ENCODE peak calls at places on chromosomes 4 and X, in six cellular contexts. R is mesenchymal stem cell, A is neuronal stem cell, I is H1, Z is trophoblast cell, M is IMR-90. X is an unnamed sample.

GRCh38 chrX:64885850-64886249 is 90.4 kb downstream of the ZC4H2 start:
- DNase-seq in R (no peak), A (no peak), I (peak; percentile 51), Z (no peak), M (no peak), X (peak; percentile 41)

GRCh38 chr4:21134994-21135393 is 434.7 kb downstream of the PACRGL start:
- DNase-seq in R (peak; percentile 35), A (peak; percentile 18), I (no peak), Z (no peak), M (no peak), X (no peak)

GRCh38 chr4:68271851-68272756 is 26.6 kb upstream of the TMPRSS11B start:
- DNase-seq in R (peak; percentile 76), A (peak; percentile 49), I (no peak), Z (no peak), M (peak; percentile 73), X (peak; percentile 32)

GRCh38 chr4:154004859-154005520 is 216.1 kb upstream of the SFRP2 start:
- DNase-seq in R (peak; percentile 99), A (no peak), I (no peak), Z (no peak), M (no peak), X (no peak)

GRCh38 chrX:72101597-72102037 is 30.1 kb downstream of the RTL5 start:
- DNase-seq in R (no peak), A (no peak), I (no peak), Z (no peak), M (no peak), X (peak; percentile 44)

GRCh38 chr4:24024597-24024996 is 134.8 kb upstream of the PPARGC1A start:
- DNase-seq in R (peak; percentile 39), A (no peak), I (no peak), Z (no peak), M (peak; percentile 77), X (no peak)

GRCh38 chr4:98642991-98643426 is 15.4 kb downstream of the TSPAN5 start:
- DNase-seq in R (peak; percentile 76), A (no peak), I (no peak), Z (no peak), M (peak; percentile 89), X (no peak)

GRCh38 chr4:25345880-25346279 is 31.2 kb upstream of the ANAPC4 start:
- DNase-seq in R (no peak), A (no peak), I (no peak), Z (no peak), M (no peak), X (no peak)

GRCh38 chr4:11487876-11488545 is 59.3 kb upstream of the HS3ST1 start:
- DNase-seq in R (peak; percentile 54), A (no peak), I (no peak), Z (no peak), M (no peak), X (no peak)

GRCh38 chrX:1914606-1915365 is 299.9 kb downstream of the ASMT start:
- DNase-seq in R (no peak), A (no peak), I (no peak), Z (no peak), M (no peak), X (peak; percentile 47)

GRCh38 chrX:121876316-121876715 is 828.9 kb downstream of the GLUD2 start:
- DNase-seq in R (no peak), A (no peak), I (no peak), Z (no peak), M (no peak), X (no peak)

GRCh38 chrX:87045352-87045751 is 472.2 kb upstream of the KLHL4 start:
- DNase-seq in R (no peak), A (no peak), I (no peak), Z (no peak), M (no peak), X (peak; percentile 24)

GRCh38 chr4:177229331-177229730 is 80.3 kb upstream of the NEIL3 start:
- DNase-seq in R (peak; percentile 30), A (no peak), I (no peak), Z (no peak), M (peak; percentile 35), X (no peak)

GRCh38 chrX:17805120-17805519 is 56.0 kb downstream of the RAI2 start:
- DNase-seq in R (no peak), A (no peak), I (peak; percentile 37), Z (no peak), M (no peak), X (peak; percentile 45)

GRCh38 chr4:8365951-8366350 is 74.6 kb downstream of the ACOX3 start:
- DNase-seq in R (no peak), A (no peak), I (no peak), Z (no peak), M (no peak), X (no peak)

GRCh38 chr4:169152899-169153298 is 117.9 kb downstream of the SH3RF1 start:
- DNase-seq in R (no peak), A (no peak), I (no peak), Z (no peak), M (no peak), X (no peak)

GRCh38 chr4:73415807-73416238 is 11.7 kb downstream of the ALB start:
- DNase-seq in R (no peak), A (no peak), I (no peak), Z (no peak), M (no peak), X (no peak)

GRCh38 chrX:136806891-136807410 is 26.2 kb upstream of the ARHGEF6 start:
- DNase-seq in R (no peak), A (no peak), I (no peak), Z (no peak), M (no peak), X (no peak)

GRCh38 chr4:37977471-37978452 is 17.6 kb downstream of the PTTG2 start:
- DNase-seq in R (peak; percentile 76), A (peak; percentile 12), I (peak; percentile 72), Z (peak; percentile 40), M (peak; percentile 55), X (no peak)

GRCh38 chrX:44744828-44745227 is 99.0 kb upstream of the DUSP21 start:
- DNase-seq in R (no peak), A (no peak), I (no peak), Z (no peak), M (no peak), X (no peak)

GRCh38 chr4:100289980-100290379 is 99.7 kb upstream of the DDIT4L start:
- DNase-seq in R (no peak), A (no peak), I (no peak), Z (no peak), M (no peak), X (no peak)

GRCh38 chrX:126820700-126821420 is 1.3 kb downstream of the PRR32 start:
- DNase-seq in R (no peak), A (no peak), I (no peak), Z (peak; percentile 2), M (no peak), X (peak; percentile 56)

GRCh38 chr4:12963291-12963690 is 520.8 kb downstream of the RAB28 start:
- DNase-seq in R (no peak), A (no peak), I (no peak), Z (no peak), M (no peak), X (no peak)

GRCh38 chr4:152699313-152699712 is 19.5 kb upstream of the TMEM154 start:
- DNase-seq in R (no peak), A (no peak), I (no peak), Z (no peak), M (no peak), X (no peak)
- H2BK120ac ChIP-seq in R (no peak overlapping the region), A (no peak overlapping the region), I (no peak overlapping the region), Z (no peak overlapping the region), M (no peak overlapping the region), X (no peak overlapping the region)

DNA sequence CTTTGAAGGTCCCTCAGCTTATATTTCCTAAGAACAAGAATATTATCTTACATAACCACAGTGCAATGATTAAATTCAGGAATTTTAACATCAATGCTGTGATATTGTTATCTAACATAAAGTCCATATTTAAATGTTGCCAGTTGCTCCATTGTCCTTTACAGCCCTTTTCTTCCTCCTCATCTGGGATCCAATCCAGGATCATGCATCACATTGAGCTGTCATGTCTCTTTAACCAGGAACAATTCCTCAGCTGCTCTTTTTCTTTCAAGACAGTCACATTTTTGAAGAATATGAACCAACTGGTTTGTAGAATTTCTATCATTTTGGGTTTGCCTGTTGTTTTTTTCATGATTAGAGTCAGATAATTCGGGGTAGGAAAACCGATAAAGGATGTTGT is 12.0 kb downstream of the TMSB4X start:
- DNase-seq in R (no peak), A (no peak), I (no peak), Z (no peak), M (no peak), X (no peak)
- H3K9ac ChIP-seq in R (no peak overlapping the region), A (no peak overlapping the region), I (no peak overlapping the region), Z (no peak overlapping the region), M (no peak overlapping the region), X (no peak overlapping the region)

DNA sequence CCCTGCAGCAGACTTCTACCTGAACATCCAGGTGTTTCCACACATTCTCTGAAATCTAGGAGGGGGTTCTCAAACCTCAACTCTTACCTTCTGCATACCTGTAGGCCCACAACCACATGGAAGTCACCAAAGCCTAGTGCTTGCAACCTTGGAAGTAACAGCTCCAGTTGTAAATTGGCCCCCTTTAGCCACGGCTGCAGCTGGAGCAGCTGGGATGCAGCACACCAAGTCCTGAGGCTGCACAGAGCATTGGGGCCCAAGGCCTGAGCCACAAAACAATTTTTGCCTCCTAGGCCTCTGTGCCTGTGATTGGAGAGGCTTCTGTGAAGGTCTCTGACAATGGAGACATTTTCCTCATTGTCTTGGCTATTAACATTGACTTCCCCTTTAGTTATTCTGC is 772.4 kb upstream of the INTU start:
- DNase-seq in R (no peak), A (no peak), I (no peak), Z (no peak), M (no peak), X (no peak)
- H3K14ac ChIP-seq in R (no peak overlapping the region), A (no peak overlapping the region), I (no peak overlapping the region), Z (no peak overlapping the region), M (no peak overlapping the region), X (no peak overlapping the region)

GRCh38 chr4:56051049-56051709 is 102.4 kb downstream of the CEP135 start:
- DNase-seq in R (no peak), A (no peak), I (no peak), Z (no peak), M (no peak), X (no peak)

GRCh38 chr4:56051710-56052075 is 102.9 kb downstream of the CEP135 start:
- DNase-seq in R (no peak), A (no peak), I (no peak), Z (no peak), M (no peak), X (no peak)

GRCh38 chr4:56048621-56049427 is 100.1 kb downstream of the CEP135 start:
- DNase-seq in R (peak; percentile 66), A (peak; percentile 73), I (peak; percentile 81), Z (peak; percentile 17), M (peak; percentile 39), X (peak; percentile 56)

GRCh38 chr4:56050584-56050983 is 101.8 kb downstream of the CEP135 start:
- DNase-seq in R (no peak), A (no peak), I (no peak), Z (no peak), M (no peak), X (no peak)

DNA sequence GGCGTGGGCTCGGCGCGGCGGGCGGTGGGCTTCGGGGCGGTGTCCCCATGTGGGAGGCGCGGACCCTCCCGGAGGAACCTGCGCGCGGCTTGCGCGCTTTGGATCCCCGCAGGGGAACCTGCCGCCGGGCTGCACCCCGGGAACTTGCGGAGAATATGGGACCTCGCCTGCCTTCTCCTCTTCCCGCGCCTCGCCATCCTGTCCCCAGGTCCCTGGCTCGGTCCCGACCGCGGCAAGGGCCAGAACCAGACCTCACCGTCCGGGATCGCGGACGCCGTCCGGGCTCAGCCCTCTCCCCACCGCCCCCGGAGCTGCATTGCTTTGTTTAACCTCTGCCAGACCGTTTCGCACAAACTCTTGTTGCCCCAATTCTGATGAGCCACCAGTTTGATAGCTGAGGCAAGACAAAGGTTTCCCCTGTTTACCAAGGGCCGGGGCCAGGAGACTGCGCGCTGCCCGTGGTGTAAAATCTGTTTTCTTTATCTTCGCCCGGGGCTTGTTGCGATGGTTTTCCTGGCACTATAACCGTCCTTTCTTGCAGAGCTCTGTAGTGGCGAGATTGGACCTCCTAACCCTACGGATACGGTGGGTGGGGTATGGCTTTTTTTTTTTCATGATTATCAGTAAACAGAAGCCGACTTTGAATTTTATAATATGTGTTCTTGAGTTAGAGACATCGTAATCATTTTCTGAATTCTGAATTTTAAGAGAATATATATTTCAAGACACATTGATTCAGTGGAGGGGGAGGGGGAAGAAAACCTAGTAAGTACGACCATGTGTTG is 100.9 kb downstream of the CEP135 start:
- DNase-seq in R (peak; percentile 46), A (peak; percentile 43), I (peak; percentile 80), Z (no peak), M (no peak), X (peak; percentile 69)
- H2BK120ac ChIP-seq in R (no peak overlapping the region), A (peak overlapping the region; percentile 14), I (no peak overlapping the region), Z (peak overlapping the region; percentile 91), M (no peak overlapping the region), X (peak overlapping the region; percentile 87)